ENCODE peak calls at places on chromosomes 11 and 22, in eight cellular contexts. M, A, X, J, U, D, L and K are unnamed samples.

GRCh38 chr11:65279713-65280459 is 18.1 kb downstream of the POLA2 start:
- DNase-seq in D (no peak), M (peak; percentile 98), L (peak; percentile 75), J (no peak), X (peak; percentile 95), U (peak; percentile 84), A (no peak), K (no peak)

GRCh38 chr11:124919836-124920755 is 1.0 kb downstream of the HEPN1 start:
- DNase-seq in A (no peak), U (no peak), X (no peak), J (no peak), M (no peak), D (no peak), L (no peak), K (peak; percentile 57)

GRCh38 chr22:31244943-31245451 is 32.9 kb downstream of the LIMK2 start:
- DNase-seq in M (no peak), D (no peak), J (no peak), L (no peak), A (no peak), X (no peak), U (no peak), K (no peak)

GRCh38 chr11:12449961-12450715 is 72.8 kb downstream of the PARVA start:
- DNase-seq in X (peak; percentile 95), M (peak; percentile 73), J (no peak), D (no peak), L (no peak), U (peak; percentile 11), A (no peak), K (no peak)

GRCh38 chr11:8658210-8658968 is 24.1 kb downstream of the TRIM66 start:
- DNase-seq in D (no peak), J (no peak), X (no peak), A (no peak), U (no peak), M (no peak), L (no peak), K (no peak)

GRCh38 chr22:42604403-42604802 is 10.3 kb downstream of the POLDIP3 start:
- DNase-seq in J (no peak), A (no peak), X (no peak), L (no peak), D (no peak), M (peak; percentile 44), U (no peak), K (no peak)

GRCh38 chr11:73797457-73797856 is 9.8 kb downstream of the MRPL48 start:
- DNase-seq in J (no peak), A (no peak), D (no peak), M (no peak), X (no peak), L (no peak), U (no peak), K (no peak)

GRCh38 chr11:94747136-94748110 is 20.7 kb upstream of the AMOTL1 start:
- DNase-seq in X (peak; percentile 100), U (peak; percentile 84), M (no peak), D (no peak), J (no peak), A (no peak), L (no peak), K (no peak)

GRCh38 chr11:40037005-40037404 is 1422.4 kb downstream of the LRRC4C start:
- DNase-seq in M (peak; percentile 3), J (peak; percentile 25), A (no peak), D (no peak), U (no peak), X (peak; percentile 3), L (no peak), K (no peak)

GRCh38 chr11:94934836-94935235 is 38.5 kb downstream of the CWC15 start:
- DNase-seq in U (no peak), X (no peak), L (no peak), A (no peak), D (no peak), J (no peak), M (no peak), K (no peak)

GRCh38 chr11:112481431-112481830 is 220.8 kb upstream of the PLET1 start:
- DNase-seq in J (no peak), D (no peak), L (no peak), U (no peak), A (no peak), X (no peak), M (no peak), K (no peak)

GRCh38 chr11:67640021-67640757 is 626 bp upstream of the TBX10 start:
- DNase-seq in L (peak; percentile 77), A (peak; percentile 62), U (peak; percentile 71), X (peak; percentile 23), J (peak; percentile 84), D (peak; percentile 82), M (no peak), K (peak; percentile 83)

GRCh38 chr22:40898850-40899357 is 37.0 kb upstream of the DNAJB7 start:
- DNase-seq in L (peak; percentile 19), J (no peak), D (peak; percentile 73), M (peak; percentile 40), X (peak; percentile 62), A (no peak), U (peak; percentile 49), K (no peak)

DNA sequence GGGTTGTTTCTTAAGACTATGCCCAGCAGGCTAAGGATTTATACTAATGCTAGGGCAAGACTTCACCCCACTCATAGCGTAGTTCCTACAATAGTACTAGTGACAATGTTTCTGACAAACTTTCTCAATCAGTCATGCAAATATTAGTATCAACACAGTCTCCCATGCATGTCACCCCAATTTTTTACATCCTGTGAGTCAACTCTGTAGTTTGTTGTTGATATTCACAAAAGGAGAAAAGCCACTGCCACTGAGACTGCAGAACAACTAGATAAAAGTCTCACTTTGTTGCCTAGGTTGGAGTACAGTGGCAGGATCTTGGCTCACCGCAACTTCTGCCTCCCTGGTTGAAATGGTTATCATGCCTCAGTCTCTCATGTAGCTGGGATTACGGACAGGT is 155.2 kb downstream of the RBFOX2 start:
- DNase-seq in X (no peak), J (no peak), U (no peak), L (no peak), D (no peak), A (no peak), M (no peak), K (no peak)
- TF ChIP-seq CTCF in X (no peak), J (no peak), U (no peak), L (no peak), D (no peak), A (no peak), M (no peak), K (no peak)

GRCh38 chr11:126060651-126061220 is 1.9 kb downstream of the CDON start:
- DNase-seq in M (no peak), L (no peak), X (no peak), J (no peak), D (no peak), U (peak; percentile 22), A (no peak), K (no peak)

GRCh38 chr11:126062679-126063509 is at the start of gene CDON:
- DNase-seq in D (peak; percentile 94), L (peak; percentile 91), M (peak; percentile 75), J (peak; percentile 93), U (peak; percentile 90), X (peak; percentile 71), A (peak; percentile 91), K (peak; percentile 97)

GRCh38 chr11:126059238-126059761 is 3.4 kb downstream of the CDON start:
- DNase-seq in D (no peak), U (no peak), A (no peak), X (no peak), M (no peak), J (no peak), L (no peak), K (no peak)

GRCh38 chr11:126063510-126063858 is 818 bp upstream of the CDON start:
- DNase-seq in X (no peak), A (no peak), M (no peak), J (no peak), D (no peak), L (no peak), U (no peak), K (no peak)

DNA sequence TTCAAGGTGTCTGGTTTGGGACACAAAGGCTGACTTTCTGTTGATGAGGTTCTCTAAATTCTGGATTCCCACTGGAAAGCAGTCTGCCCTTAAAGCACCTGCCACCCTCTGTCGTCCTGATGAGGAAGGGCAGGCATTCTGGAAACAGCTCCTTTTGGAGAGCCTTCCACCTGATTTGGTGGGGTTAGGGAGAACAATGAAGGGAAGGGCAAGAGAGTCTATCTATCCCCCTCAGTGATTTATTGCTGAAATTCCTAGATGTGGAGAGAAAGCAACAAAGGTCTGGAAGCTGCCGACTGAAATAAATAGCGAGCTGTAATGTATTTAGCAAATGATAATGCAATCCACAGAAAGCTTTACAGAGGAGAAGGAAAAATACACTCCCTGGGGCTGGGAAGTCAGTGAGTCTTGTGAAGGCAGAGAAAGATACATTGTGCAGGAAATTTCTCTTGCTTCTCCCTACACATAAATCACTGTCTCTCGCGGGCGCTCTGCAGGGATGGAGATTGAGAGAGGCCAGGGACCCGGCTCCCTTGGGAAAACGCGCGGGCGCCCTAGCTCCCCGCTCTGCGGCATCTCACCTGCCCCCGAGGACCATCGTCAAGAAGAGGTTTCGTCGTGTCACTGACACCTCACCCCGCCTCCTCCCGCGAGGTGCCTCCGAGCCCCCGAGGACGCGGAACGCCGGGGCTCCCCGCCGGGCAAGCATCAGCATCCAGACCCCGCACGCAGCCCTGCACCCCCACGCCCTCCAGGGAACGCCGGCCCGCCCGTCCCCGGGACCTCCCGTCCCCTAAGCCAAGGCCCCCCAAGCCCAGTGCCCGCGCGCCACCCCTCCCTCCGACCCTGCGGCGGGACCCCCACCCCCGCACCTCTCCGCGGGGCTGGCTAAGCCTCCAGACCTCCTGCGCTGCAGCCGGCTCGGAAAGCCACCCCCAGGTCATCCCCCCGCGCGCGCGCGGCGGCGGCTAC is 673 bp downstream of the CDON start:
- DNase-seq in J (peak; percentile 62), M (no peak), D (peak; percentile 13), U (peak; percentile 52), X (peak; percentile 45), A (peak; percentile 26), L (peak; percentile 49), K (no peak)
- TF ChIP-seq CTCF in J (peak; percentile 70), M (no peak), D (no peak), U (peak; percentile 47), X (peak; percentile 72), A (no peak), L (no peak), K (peak; percentile 60)

GRCh38 chr22:20483771-20484170 is 11.8 kb downstream of the KLHL22 start:
- DNase-seq in X (no peak), M (no peak), J (no peak), D (no peak), U (no peak), A (no peak), L (no peak), K (no peak)
- TF ChIP-seq CTCF in X (no peak), M (no peak), J (no peak), D (no peak), U (no peak), A (no peak), L (no peak), K (no peak)

GRCh38 chr11:11338304-11338703 is 14.7 kb downstream of the CSNK2A3 start:
- DNase-seq in D (no peak), A (no peak), U (no peak), J (no peak), X (no peak), L (no peak), M (no peak), K (no peak)

GRCh38 chr11:11332141-11332710 is 20.8 kb downstream of the CSNK2A3 start:
- DNase-seq in M (no peak), X (peak; percentile 29), D (no peak), J (peak; percentile 39), L (no peak), A (no peak), U (no peak), K (no peak)

GRCh38 chr11:11336664-11337063 is 16.4 kb downstream of the CSNK2A3 start:
- DNase-seq in A (no peak), J (no peak), D (no peak), U (no peak), M (no peak), X (no peak), L (no peak), K (no peak)

GRCh38 chr11:11335043-11335442 is 18.0 kb downstream of the CSNK2A3 start:
- DNase-seq in J (no peak), M (no peak), X (no peak), D (no peak), L (no peak), U (no peak), A (no peak), K (no peak)

GRCh38 chr11:11334607-11335006 is 18.4 kb downstream of the CSNK2A3 start:
- DNase-seq in L (no peak), U (no peak), M (no peak), X (no peak), J (no peak), A (no peak), D (no peak), K (no peak)
- TF ChIP-seq CTCF in L (no peak), U (no peak), M (no peak), X (no peak), J (no peak), A (no peak), D (no peak), K (no peak)